ENCODE peak calls at places on chromosomes 5 and 9, in five cellular contexts. One of them, this sample, is unnamed.

GRCh38 chr5:68285075-68285827 is 69.7 kb downstream of the PIK3R1 start:
- DNase-seq in HCT116: no peak
- DNase-seq in upper lobe of left lung: no peak
- DNase-seq in body of pancreas: no peak
- DNase-seq in uterus: no peak
- DNase-seq in this sample: no peak

GRCh38 chr9:77215874-77216273 is 38.5 kb downstream of the VPS13A start:
- DNase-seq in uterus: no peak
- DNase-seq in body of pancreas: no peak
- DNase-seq in HCT116: no peak
- DNase-seq in upper lobe of left lung: no peak
- DNase-seq in this sample: no peak

GRCh38 chr5:163362806-163363788 is 74.3 kb upstream of the CCNG1 start:
- DNase-seq in HCT116: no peak
- DNase-seq in body of pancreas: no peak
- DNase-seq in upper lobe of left lung: no peak
- DNase-seq in uterus: no peak
- DNase-seq in this sample: no peak

GRCh38 chr5:103224118-103224893 is 34.3 kb upstream of the MACIR start:
- DNase-seq in uterus: peak
- DNase-seq in HCT116: peak
- DNase-seq in body of pancreas: peak
- DNase-seq in upper lobe of left lung: peak
- DNase-seq in this sample: no peak

GRCh38 chr5:132465095-132465707 is 25.4 kb downstream of the IRF1 start:
- DNase-seq in upper lobe of left lung: no peak
- DNase-seq in body of pancreas: no peak
- DNase-seq in uterus: no peak
- DNase-seq in HCT116: no peak
- DNase-seq in this sample: no peak

GRCh38 chr9:11064853-11065252 is 452.1 kb upstream of the PTPRD start:
- DNase-seq in uterus: no peak
- DNase-seq in body of pancreas: no peak
- DNase-seq in HCT116: no peak
- DNase-seq in upper lobe of left lung: no peak
- DNase-seq in this sample: no peak

GRCh38 chr9:108636023-108636422 is 219.8 kb downstream of the ACTL7B start:
- DNase-seq in upper lobe of left lung: no peak
- DNase-seq in uterus: no peak
- DNase-seq in body of pancreas: no peak
- DNase-seq in HCT116: peak
- DNase-seq in this sample: no peak

GRCh38 chr9:22107202-22107601 is 98.1 kb upstream of the CDKN2B start:
- DNase-seq in uterus: no peak
- DNase-seq in body of pancreas: no peak
- DNase-seq in upper lobe of left lung: no peak
- DNase-seq in HCT116: no peak
- DNase-seq in this sample: no peak

GRCh38 chr5:170640731-170641588 is 137.1 kb downstream of the KCNIP1 start:
- DNase-seq in uterus: no peak
- DNase-seq in HCT116: no peak
- DNase-seq in body of pancreas: no peak
- DNase-seq in upper lobe of left lung: peak
- DNase-seq in this sample: no peak

GRCh38 chr5:2378976-2379375 is 372.5 kb downstream of the IRX2 start:
- DNase-seq in uterus: no peak
- DNase-seq in upper lobe of left lung: no peak
- DNase-seq in body of pancreas: no peak
- DNase-seq in HCT116: no peak
- DNase-seq in this sample: no peak

GRCh38 chr5:142056831-142057696 is 44.2 kb upstream of the GNPDA1 start:
- DNase-seq in uterus: no peak
- DNase-seq in body of pancreas: peak
- DNase-seq in HCT116: no peak
- DNase-seq in upper lobe of left lung: no peak
- DNase-seq in this sample: no peak

GRCh38 chr5:105929865-105930264 is 1740.9 kb downstream of the EFNA5 start:
- DNase-seq in HCT116: no peak
- DNase-seq in body of pancreas: no peak
- DNase-seq in upper lobe of left lung: no peak
- DNase-seq in uterus: no peak
- DNase-seq in this sample: no peak

GRCh38 chr5:177446184-177447065 is at the start of gene PRR7:
- DNase-seq in upper lobe of left lung: peak
- DNase-seq in HCT116: no peak
- DNase-seq in uterus: no peak
- DNase-seq in body of pancreas: peak
- DNase-seq in this sample: no peak

GRCh38 chr5:154087260-154087659 is 48.5 kb downstream of the MFAP3 start:
- DNase-seq in body of pancreas: peak
- DNase-seq in HCT116: no peak
- DNase-seq in uterus: no peak
- DNase-seq in upper lobe of left lung: no peak
- DNase-seq in this sample: no peak

GRCh38 chr9:130626249-130626982 is 38.0 kb upstream of the PRDM12 start:
- DNase-seq in body of pancreas: no peak
- DNase-seq in uterus: no peak
- DNase-seq in HCT116: no peak
- DNase-seq in upper lobe of left lung: no peak
- DNase-seq in this sample: no peak

GRCh38 chr9:130627896-130628792 is 36.2 kb upstream of the PRDM12 start:
- DNase-seq in uterus: no peak
- DNase-seq in upper lobe of left lung: no peak
- DNase-seq in body of pancreas: no peak
- DNase-seq in HCT116: no peak
- DNase-seq in this sample: no peak

GRCh38 chr9:130623466-130623865 is 40.9 kb upstream of the PRDM12 start:
- DNase-seq in body of pancreas: no peak
- DNase-seq in HCT116: no peak
- DNase-seq in uterus: no peak
- DNase-seq in upper lobe of left lung: no peak
- DNase-seq in this sample: no peak

GRCh38 chr9:130627051-130627450 is 37.3 kb upstream of the PRDM12 start:
- DNase-seq in upper lobe of left lung: no peak
- DNase-seq in body of pancreas: no peak
- DNase-seq in HCT116: no peak
- DNase-seq in uterus: no peak
- DNase-seq in this sample: no peak

DNA sequence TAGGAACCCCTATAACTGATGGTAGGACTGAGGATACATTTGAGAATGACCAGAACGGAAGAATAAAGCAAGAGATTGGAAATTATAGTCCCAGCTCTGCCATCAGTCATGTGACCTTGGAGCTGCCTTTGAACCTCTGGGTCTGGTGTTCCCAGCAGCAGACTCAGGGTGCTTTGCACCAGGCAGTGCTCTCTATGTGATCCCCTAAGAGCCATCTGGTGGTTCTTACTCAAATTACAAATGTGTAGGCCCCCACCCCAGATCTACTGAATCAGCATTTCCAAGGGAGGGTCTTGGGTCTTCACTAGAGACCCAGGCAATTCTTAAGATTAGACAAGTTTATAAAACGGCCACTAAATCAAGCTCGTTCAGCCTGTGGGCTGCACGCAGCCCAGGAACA is 40.2 kb upstream of the PRDM12 start:
- DNase-seq in body of pancreas: no peak
- DNase-seq in uterus: no peak
- DNase-seq in HCT116: no peak
- DNase-seq in upper lobe of left lung: no peak
- DNase-seq in this sample: no peak
- TF ChIP-seq CTCF in body of pancreas: no peak
- TF ChIP-seq CTCF in uterus: no peak
- TF ChIP-seq CTCF in HCT116: no peak
- TF ChIP-seq CTCF in upper lobe of left lung: no peak
- TF ChIP-seq CTCF in this sample: no peak

GRCh38 chr5:81195334-81195929 is 37.7 kb upstream of the CKMT2 start:
- DNase-seq in upper lobe of left lung: no peak
- DNase-seq in body of pancreas: no peak
- DNase-seq in HCT116: no peak
- DNase-seq in uterus: no peak
- DNase-seq in this sample: no peak
- H3K4me3 ChIP-seq in upper lobe of left lung: no peak
- H3K4me3 ChIP-seq in body of pancreas: no peak
- H3K4me3 ChIP-seq in HCT116: no peak
- H3K4me3 ChIP-seq in uterus: no peak
- H3K4me3 ChIP-seq in this sample: no peak

GRCh38 chr5:134581241-134581981 is 51.2 kb downstream of the SAR1B start:
- DNase-seq in upper lobe of left lung: peak
- DNase-seq in body of pancreas: no peak
- DNase-seq in uterus: no peak
- DNase-seq in HCT116: no peak
- DNase-seq in this sample: no peak
- TF ChIP-seq CTCF in upper lobe of left lung: no peak
- TF ChIP-seq CTCF in body of pancreas: no peak
- TF ChIP-seq CTCF in uterus: no peak
- TF ChIP-seq CTCF in HCT116: no peak
- TF ChIP-seq CTCF in this sample: no peak

GRCh38 chr5:156892864-156893263 is 42.8 kb downstream of the PPP1R2B start:
- DNase-seq in uterus: no peak
- DNase-seq in HCT116: no peak
- DNase-seq in upper lobe of left lung: no peak
- DNase-seq in body of pancreas: no peak
- DNase-seq in this sample: no peak
- H3K4me3 ChIP-seq in uterus: no peak
- H3K4me3 ChIP-seq in HCT116: no peak
- H3K4me3 ChIP-seq in upper lobe of left lung: no peak
- H3K4me3 ChIP-seq in body of pancreas: no peak
- H3K4me3 ChIP-seq in this sample: no peak

GRCh38 chr5:144086295-144086694 is 84.2 kb downstream of the YIPF5 start:
- DNase-seq in uterus: no peak
- DNase-seq in body of pancreas: no peak
- DNase-seq in upper lobe of left lung: no peak
- DNase-seq in HCT116: no peak
- DNase-seq in this sample: no peak

GRCh38 chr5:144083185-144083584 is 87.3 kb downstream of the YIPF5 start:
- DNase-seq in body of pancreas: no peak
- DNase-seq in upper lobe of left lung: no peak
- DNase-seq in uterus: no peak
- DNase-seq in HCT116: no peak
- DNase-seq in this sample: no peak

GRCh38 chr5:144087576-144087975 is 82.9 kb downstream of the YIPF5 start:
- DNase-seq in uterus: no peak
- DNase-seq in HCT116: no peak
- DNase-seq in body of pancreas: no peak
- DNase-seq in upper lobe of left lung: no peak
- DNase-seq in this sample: no peak

GRCh38 chr5:144085381-144085780 is 85.1 kb downstream of the YIPF5 start:
- DNase-seq in uterus: no peak
- DNase-seq in upper lobe of left lung: no peak
- DNase-seq in body of pancreas: no peak
- DNase-seq in HCT116: no peak
- DNase-seq in this sample: no peak

DNA sequence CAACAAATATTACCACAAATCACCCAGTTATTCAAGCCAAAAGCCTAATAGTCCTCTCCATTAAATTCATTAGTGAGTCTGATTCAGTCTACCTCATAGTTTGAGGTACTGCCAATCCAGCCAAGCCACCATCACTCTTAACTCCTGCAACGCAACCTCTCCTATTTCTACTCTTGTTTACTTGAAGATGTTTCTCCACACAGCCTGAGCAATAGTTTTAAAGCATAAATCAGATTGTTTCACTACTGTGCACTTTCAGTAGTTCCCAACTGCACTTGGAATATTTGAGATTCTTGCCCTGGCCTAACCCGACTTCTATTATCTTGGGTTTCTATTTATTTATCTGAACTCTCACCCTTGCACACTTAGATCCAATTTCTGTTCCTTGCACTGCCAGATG is 85.5 kb downstream of the YIPF5 start:
- DNase-seq in uterus: no peak
- DNase-seq in HCT116: no peak
- DNase-seq in upper lobe of left lung: no peak
- DNase-seq in body of pancreas: no peak
- DNase-seq in this sample: no peak
- TF ChIP-seq CTCF in uterus: no peak
- TF ChIP-seq CTCF in HCT116: no peak
- TF ChIP-seq CTCF in upper lobe of left lung: no peak
- TF ChIP-seq CTCF in body of pancreas: no peak
- TF ChIP-seq CTCF in this sample: no peak